ENCODE peak calls at places on chromosome 11, in seven cellular contexts. R is A549, M is K562, L is IMR-90, C is WTC11, U is SK-N-SH, X is HepG2. K is an unnamed sample.

GRCh38 chr11:20205807-20206206 is 45.5 kb upstream of the DBX1 start:
- DNase-seq in M (no peak), L (no peak), X (no peak), R (no peak), C (no peak), U (no peak), K (no peak)

GRCh38 chr11:91124363-91124762 is 901.5 kb upstream of the CHORDC1 start:
- DNase-seq in R (no peak), L (no peak), M (no peak), C (no peak), U (no peak), X (no peak), K (no peak)

GRCh38 chr11:115208808-115209259 is 295.4 kb downstream of the CADM1 start:
- DNase-seq in C (no peak), R (no peak), X (peak; percentile 8), L (no peak), M (no peak), U (no peak), K (no peak)

GRCh38 chr11:48028909-48029685 is 48.7 kb downstream of the PTPRJ start:
- DNase-seq in L (peak; percentile 26), R (no peak), C (no peak), U (no peak), X (no peak), M (no peak), K (no peak)

GRCh38 chr11:18471995-18472394 is 16.3 kb downstream of the LDHAL6A start:
- DNase-seq in C (no peak), M (no peak), U (no peak), R (no peak), X (no peak), L (no peak), K (no peak)

GRCh38 chr11:115324569-115325432 is 179.4 kb downstream of the CADM1 start:
- DNase-seq in R (peak; percentile 67), M (peak; percentile 48), L (peak; percentile 75), C (peak; percentile 13), U (peak; percentile 33), X (peak; percentile 70), K (no peak)

GRCh38 chr11:64652586-64653387 is 61.8 kb downstream of the SLC22A12 start:
- DNase-seq in L (peak; percentile 55), M (peak; percentile 88), C (peak; percentile 97), R (peak; percentile 71), U (peak; percentile 93), X (peak; percentile 57), K (peak; percentile 67)

GRCh38 chr11:61967924-61968757 is 707 bp upstream of the FTH1 start:
- DNase-seq in X (peak; percentile 53), U (peak; percentile 61), L (no peak), M (peak; percentile 50), C (peak; percentile 32), R (peak; percentile 56), K (no peak)

GRCh38 chr11:123180166-123180565 is 14.9 kb downstream of the CLMP start:
- DNase-seq in R (no peak), C (no peak), M (no peak), U (no peak), X (no peak), L (peak; percentile 38), K (no peak)

GRCh38 chr11:76677010-76677771 is 6.6 kb upstream of the LRRC32 start:
- DNase-seq in C (no peak), L (peak; percentile 31), R (no peak), U (no peak), X (no peak), M (no peak), K (no peak)

GRCh38 chr11:45079943-45080719 is 66.3 kb upstream of the PRDM11 start:
- DNase-seq in U (no peak), R (no peak), C (no peak), M (no peak), X (no peak), L (no peak), K (no peak)

GRCh38 chr11:36115378-36115801 is 171.5 kb downstream of the LDLRAD3 start:
- DNase-seq in U (no peak), M (peak; percentile 73), C (no peak), R (no peak), X (no peak), L (no peak), K (no peak)

GRCh38 chr11:2581151-2581930 is 118.5 kb downstream of the KCNQ1OT1 start:
- DNase-seq in M (no peak), R (no peak), L (no peak), U (peak; percentile 18), C (peak; percentile 7), X (no peak), K (no peak)
- TF ChIP-seq USF2 in M (no peak), R (no peak), L (no peak), U (no peak), C (no peak), X (no peak), K (no peak)

DNA sequence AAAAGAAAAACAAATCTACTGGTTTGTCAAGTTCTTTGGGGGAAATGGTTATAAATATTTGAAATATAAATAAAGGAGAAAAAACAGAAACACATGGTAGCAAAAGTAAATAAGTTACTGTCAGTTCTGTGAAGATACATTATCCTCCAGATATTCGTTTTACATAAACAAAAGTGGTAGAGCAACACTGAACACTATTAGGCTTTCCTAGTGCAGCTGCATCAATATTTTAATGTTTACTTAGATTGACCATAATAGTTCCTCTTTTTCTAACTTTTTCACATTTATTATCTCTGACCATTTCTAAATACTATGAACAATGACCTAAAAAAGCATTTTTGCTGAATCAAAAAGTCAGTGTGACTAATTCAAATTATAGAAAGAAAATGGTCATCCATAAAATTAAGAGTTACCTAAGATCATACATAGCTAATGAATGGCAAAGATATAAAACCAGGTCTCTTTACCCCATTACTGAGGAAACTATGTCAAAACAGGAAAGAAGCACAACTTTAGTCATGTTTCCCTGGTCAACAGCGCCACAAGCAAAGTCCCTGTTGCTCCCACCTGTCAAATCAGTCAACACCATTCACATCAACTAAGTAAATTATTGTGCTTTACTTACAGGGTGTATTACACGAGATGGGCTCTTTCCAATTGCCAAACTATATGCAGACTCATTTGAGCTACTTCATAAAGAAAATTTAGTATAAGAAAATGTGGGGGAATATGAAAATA is 38.5 kb downstream of the SBF2 start:
- DNase-seq in M (no peak), R (no peak), C (no peak), X (no peak), U (no peak), L (peak; percentile 63), K (no peak)
- TF ChIP-seq USF2 in M (no peak), R (no peak), C (no peak), X (no peak), U (no peak), L (no peak), K (no peak)

GRCh38 chr11:6475936-6476335 is 2.2 kb upstream of the TRIM3 start:
- DNase-seq in U (no peak), M (no peak), R (no peak), L (no peak), X (peak; percentile 41), C (peak; percentile 49), K (peak; percentile 46)
- TF ChIP-seq USF2 in U (no peak), M (no peak), R (no peak), L (no peak), X (no peak), C (no peak), K (no peak)

DNA sequence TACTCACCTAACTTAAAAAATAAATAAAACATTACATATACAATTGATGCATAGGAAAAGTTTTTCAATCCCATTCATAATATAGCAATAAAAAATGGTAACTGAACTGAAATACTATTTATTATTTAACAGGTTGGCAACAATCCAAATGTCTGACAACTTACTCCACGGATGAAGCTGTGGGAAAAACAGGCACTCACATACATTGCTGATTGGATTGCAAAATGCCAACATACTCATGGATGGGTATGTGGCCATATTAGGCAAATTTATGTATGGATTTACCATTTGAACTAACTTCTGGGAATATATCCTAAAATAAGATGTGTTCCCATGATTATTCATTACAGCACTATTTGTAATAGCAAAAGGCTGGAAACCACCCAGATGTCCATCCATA is 3.2 kb upstream of the BIRC2 start:
- DNase-seq in L (peak; percentile 54), X (no peak), M (no peak), C (no peak), R (no peak), U (no peak), K (no peak)
- TF ChIP-seq USF2 in L (no peak), X (no peak), M (no peak), C (no peak), R (no peak), U (no peak), K (no peak)

GRCh38 chr11:68213135-68213515 is at the start of gene KMT5B:
- DNase-seq in C (peak; percentile 61), U (peak; percentile 78), M (peak; percentile 53), X (no peak), R (no peak), L (peak; percentile 54), K (peak; percentile 83)
- TF ChIP-seq USF2 in C (no peak), U (no peak), M (no peak), X (no peak), R (no peak), L (no peak), K (no peak)

DNA sequence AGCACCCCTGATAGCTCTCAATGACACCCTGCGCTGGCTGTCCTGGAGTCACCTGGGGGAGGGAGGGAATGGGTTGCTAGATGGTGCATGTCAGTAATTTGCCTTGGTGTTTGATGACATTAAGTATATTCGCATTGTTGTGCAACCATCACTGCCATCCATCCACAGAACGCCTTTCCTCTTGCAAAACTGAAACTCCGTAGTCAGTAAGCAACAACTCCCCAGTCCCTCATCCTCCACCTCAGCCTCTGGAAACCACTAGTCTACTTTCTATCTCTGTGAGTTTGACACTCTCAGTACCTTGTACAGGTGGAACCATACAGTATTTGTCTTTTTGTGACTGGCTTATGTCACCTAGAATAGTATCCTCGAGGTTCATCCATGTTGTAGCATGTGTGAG is 62.6 kb downstream of the PKNOX2 start:
- DNase-seq in R (no peak), U (no peak), X (no peak), M (no peak), C (no peak), L (no peak), K (no peak)
- TF ChIP-seq USF2 in R (no peak), U (no peak), X (no peak), M (no peak), C (no peak), L (no peak), K (no peak)

DNA sequence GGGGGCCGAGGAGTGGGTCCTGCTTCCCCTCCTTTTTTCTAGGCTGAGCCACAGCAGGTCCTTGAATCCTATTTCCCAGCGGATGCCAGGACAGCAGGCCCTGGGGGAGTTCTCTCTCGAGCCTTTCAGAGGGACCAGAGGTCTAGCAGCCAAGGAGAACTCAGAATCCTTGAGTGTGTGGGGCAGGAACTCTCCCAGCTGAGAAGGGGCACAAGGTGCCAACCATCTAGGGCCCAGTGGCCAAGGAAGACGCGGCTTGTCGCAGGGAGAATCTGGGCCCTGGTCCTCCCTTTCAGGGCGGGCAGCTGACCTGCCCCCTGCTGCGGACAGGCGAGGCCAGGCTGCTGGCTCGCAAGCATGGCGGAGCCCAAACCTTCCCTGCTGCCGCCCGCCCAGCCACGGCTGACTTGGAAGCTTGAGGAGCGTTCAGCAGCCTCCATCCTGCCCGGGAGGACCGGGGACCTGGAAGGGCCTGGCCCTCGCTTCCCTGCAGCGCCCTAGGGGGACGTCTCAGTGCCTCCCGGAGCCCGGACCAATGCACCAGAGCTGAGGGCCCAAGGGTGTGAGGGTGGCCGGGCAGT is 972 bp upstream of the TSSC4 start:
- DNase-seq in U (no peak), C (no peak), L (no peak), X (no peak), M (peak; percentile 40), R (peak; percentile 35), K (peak; percentile 62)
- TF ChIP-seq USF2 in U (no peak), C (no peak), L (no peak), X (no peak), M (no peak), R (no peak), K (no peak)

GRCh38 chr11:86469491-86470388 is 95.1 kb downstream of the CCDC81 start:
- DNase-seq in L (no peak), U (no peak), C (no peak), M (no peak), X (peak; percentile 83), R (no peak), K (no peak)
- TF ChIP-seq USF2 in L (no peak), U (no peak), C (no peak), M (no peak), X (no peak), R (no peak), K (no peak)